ENCODE peak calls at places on chromosomes 13 and 19, in six cellular contexts. X is CD8-positive, alpha-beta T cell; T is AG04450; A is NCI-H1417; W is M059J; C is activated T-cell treated with anti-CD3 and anti-CD28 coated beads, Interleukin-2, amount 50 U/mL, for 72 hours. J is an unnamed sample.

GRCh38 chr19:3692141-3693029 is 7.9 kb downstream of the PIP5K1C start:
- DNase-seq in C (peak), T (no peak), X (peak), A (no peak), W (no peak), J (peak)

GRCh38 chr13:39811051-39811450 is 155.6 kb downstream of the COG6 start:
- DNase-seq in T (no peak), X (no peak), A (no peak), C (no peak), W (no peak), J (no peak)

GRCh38 chr19:21432590-21432989 is 35.7 kb downstream of the ZNF493 start:
- DNase-seq in W (no peak), T (no peak), A (no peak), C (no peak), X (no peak), J (no peak)

GRCh38 chr13:44176173-44176572 is 197.5 kb upstream of the SERP2 start:
- DNase-seq in X (no peak), W (peak), T (no peak), C (no peak), A (no peak), J (no peak)

GRCh38 chr13:109782823-109783411 is 3.5 kb downstream of the IRS2 start:
- DNase-seq in X (no peak), T (no peak), W (no peak), C (no peak), A (no peak), J (no peak)

GRCh38 chr19:19057317-19057716 is 6.5 kb upstream of the SLC25A42 start:
- DNase-seq in W (no peak), X (no peak), T (no peak), A (no peak), C (no peak), J (no peak)

GRCh38 chr19:35935911-35936737 is at the start of gene LRFN3:
- DNase-seq in X (peak), C (peak), A (peak), W (peak), T (no peak), J (peak)

GRCh38 chr19:35903550-35904179 is 1.3 kb downstream of the HCST start:
- DNase-seq in A (peak), X (peak), W (peak), C (peak), T (no peak), J (peak)

GRCh38 chr13:99227909-99228688 is 27.4 kb downstream of the UBAC2 start:
- DNase-seq in X (no peak), W (peak), T (no peak), C (no peak), A (no peak), J (no peak)

GRCh38 chr13:46062190-46062589 is 9.6 kb upstream of the ZC3H13 start:
- DNase-seq in A (no peak), X (no peak), W (peak), C (no peak), T (no peak), J (no peak)

GRCh38 chr13:23656637-23657036 is 86.4 kb downstream of the TNFRSF19 start:
- DNase-seq in C (no peak), T (peak), X (no peak), A (peak), W (no peak), J (no peak)

GRCh38 chr19:16887353-16888265 is 1.2 kb upstream of the F2RL3 start:
- DNase-seq in X (no peak), A (no peak), W (no peak), T (no peak), C (no peak), J (no peak)

GRCh38 chr13:106241974-106242373 is 293.5 kb downstream of the EFNB2 start:
- DNase-seq in A (no peak), T (no peak), C (no peak), W (no peak), X (no peak), J (no peak)

GRCh38 chr13:107586216-107586615 is 629.1 kb downstream of the LIG4 start:
- DNase-seq in T (peak), A (no peak), W (no peak), C (no peak), X (no peak), J (no peak)

GRCh38 chr13:69589531-69589930 is 518.1 kb upstream of the ATXN8OS start:
- DNase-seq in A (no peak), T (no peak), C (no peak), W (no peak), X (no peak), J (no peak)

GRCh38 chr13:113897966-113898365 is 34.1 kb upstream of the GAS6 start:
- DNase-seq in T (no peak), X (no peak), W (no peak), A (no peak), C (no peak), J (no peak)

GRCh38 chr13:20141238-20142018 is 19.4 kb downstream of the GJA3 start:
- DNase-seq in A (no peak), T (no peak), X (no peak), C (no peak), W (no peak), J (no peak)

GRCh38 chr13:40477623-40478608 is 188.5 kb downstream of the FOXO1 start:
- DNase-seq in C (no peak), X (no peak), W (no peak), T (no peak), A (no peak), J (no peak)

GRCh38 chr19:12293771-12294307 is 844 bp downstream of the ZNF44 start:
- DNase-seq in X (peak), C (peak), A (peak), T (no peak), W (peak), J (peak)

GRCh38 chr13:51034906-51035305 is 76.2 kb downstream of the C13orf42 start:
- DNase-seq in T (no peak), A (no peak), X (no peak), C (no peak), W (peak), J (no peak)

GRCh38 chr13:112911883-112912282 is 57.1 kb upstream of the MCF2L start:
- DNase-seq in X (no peak), W (no peak), T (no peak), A (no peak), C (no peak), J (peak)

GRCh38 chr13:113859311-113860050 is 4.4 kb downstream of the GAS6 start:
- DNase-seq in W (no peak), T (no peak), C (no peak), X (no peak), A (no peak), J (no peak)

GRCh38 chr19:52896431-52897148 is 845 bp downstream of the ZNF320 start:
- DNase-seq in C (no peak), W (peak), X (peak), A (peak), T (no peak), J (no peak)

GRCh38 chr13:59247166-59247565 is 916.6 kb downstream of the DIAPH3 start:
- DNase-seq in A (no peak), W (peak), T (no peak), C (no peak), X (no peak), J (no peak)

GRCh38 chr13:42181381-42181953 is 90.5 kb upstream of the AKAP11 start:
- DNase-seq in W (no peak), X (no peak), T (no peak), C (no peak), A (no peak), J (no peak)

GRCh38 chr13:94280357-94280756 is 199.1 kb downstream of the DCT start:
- DNase-seq in X (no peak), C (no peak), T (no peak), A (no peak), W (no peak), J (no peak)

J was measured in activated gamma-delta T cell treated with Interleukin-2 at 50 U/mL for 16 hours.